ENCODE peak calls at places on chromosomes 1 and 21, in five cellular contexts. E is globus pallidus, Q is heart left ventricle, H is HT-29, T is mammary epithelial cell. S is an unnamed sample.

GRCh38 chr21:26194811-26195251 is 24.3 kb upstream of the APP start:
- DNase-seq in H (no peak), E (no peak), Q (no peak), T (no peak), S (peak; percentile 34)

GRCh38 chr21:31900121-31900895 is 27.5 kb downstream of the HUNK start:
- DNase-seq in Q (no peak), E (no peak), H (peak; percentile 25), T (no peak), S (no peak)

GRCh38 chr1:12581179-12581578 is 36.8 kb downstream of the DHRS3 start:
- DNase-seq in T (no peak), E (no peak), H (no peak), Q (no peak), S (no peak)

GRCh38 chr21:41802684-41803083 is 35.8 kb upstream of the RIPK4 start:
- DNase-seq in H (no peak), Q (peak; percentile 54), E (peak; percentile 66), T (peak; percentile 47), S (no peak)

GRCh38 chr21:32370971-32371766 is 21.6 kb downstream of the URB1 start:
- DNase-seq in Q (no peak), T (no peak), H (no peak), E (no peak), S (no peak)

GRCh38 chr21:37866027-37866426 is 50.2 kb downstream of the KCNJ6 start:
- DNase-seq in T (peak; percentile 33), H (no peak), Q (no peak), E (peak; percentile 55), S (peak; percentile 36)

GRCh38 chr1:42922687-42923366 is 35.8 kb downstream of the SLC2A1 start:
- DNase-seq in T (peak; percentile 72), H (peak; percentile 91), Q (no peak), E (peak; percentile 78), S (peak; percentile 79)

GRCh38 chr1:910881-911721 is 12.6 kb upstream of the SAMD11 start:
- DNase-seq in T (peak; percentile 25), E (no peak), Q (no peak), H (no peak), S (no peak)

GRCh38 chr1:36372617-36373016 is 13.1 kb downstream of the STK40 start:
- DNase-seq in H (no peak), T (no peak), Q (no peak), E (no peak), S (peak; percentile 5)

GRCh38 chr1:201543871-201544521 is 5.1 kb downstream of the NAV1 start:
- DNase-seq in T (no peak), H (no peak), Q (no peak), E (no peak), S (no peak)

GRCh38 chr1:64195089-64195410 is 8.4 kb upstream of the UBE2U start:
- DNase-seq in Q (no peak), H (no peak), E (no peak), T (no peak), S (no peak)

S was measured in LHCN-M2.